ENCODE peak calls at places on chromosomes 11 and 22, in five cellular contexts. P, Q, Y, S and X are unnamed samples.

GRCh38 chr11:64359712-64360402 is 895 bp downstream of the RPS6KA4 start:
- ATAC-seq in S (no peak), Y (peak; percentile 2), Q (no peak), P (no peak), X (no peak)

GRCh38 chr11:93747122-93747521 is 5.7 kb downstream of the C11orf54 start:
- ATAC-seq in Y (no peak), S (peak; percentile 55), P (no peak), Q (no peak), X (no peak)

GRCh38 chr22:38415046-38415445 is 40.0 kb downstream of the KCNJ4 start:
- ATAC-seq in Y (no peak), S (no peak), Q (no peak), P (no peak), X (no peak)

GRCh38 chr11:11584446-11584810 is 37.4 kb downstream of the GALNT18 start:
- ATAC-seq in Q (peak; percentile 64), P (peak; percentile 96), S (no peak), Y (no peak), X (no peak)

GRCh38 chr11:92531051-92531747 is 306.6 kb downstream of the FAT3 start:
- ATAC-seq in S (no peak), Y (no peak), P (no peak), Q (no peak), X (no peak)

GRCh38 chr11:94183251-94183885 is 54.7 kb downstream of the PANX1 start:
- ATAC-seq in S (peak; percentile 13), P (peak; percentile 35), Q (no peak), Y (no peak), X (no peak)

GRCh38 chr22:34055525-34056200 is 135.4 kb upstream of the LARGE1 start:
- ATAC-seq in S (peak; percentile 70), Y (no peak), Q (no peak), P (no peak), X (no peak)

GRCh38 chr11:11407065-11407737 is 54.2 kb upstream of the CSNK2A3 start:
- ATAC-seq in P (no peak), Y (peak; percentile 86), Q (peak; percentile 54), S (peak; percentile 60), X (peak; percentile 49)

GRCh38 chr11:106262852-106263251 is 185.4 kb downstream of the AASDHPPT start:
- ATAC-seq in P (no peak), Q (no peak), S (no peak), Y (no peak), X (no peak)

GRCh38 chr11:87081358-87081757 is 43.6 kb downstream of the TMEM135 start:
- ATAC-seq in Y (no peak), Q (no peak), P (no peak), S (no peak), X (no peak)

GRCh38 chr22:24138649-24139420 is 42.5 kb upstream of the SUSD2 start:
- ATAC-seq in Q (no peak), Y (no peak), P (no peak), S (no peak), X (no peak)

GRCh38 chr22:33539902-33540751 is 380.1 kb downstream of the LARGE1 start:
- ATAC-seq in S (peak; percentile 74), P (no peak), Q (peak; percentile 50), Y (peak; percentile 77), X (peak; percentile 68)

GRCh38 chr11:8232414-8232813 is 31.3 kb downstream of the LMO1 start:
- ATAC-seq in Q (no peak), Y (no peak), S (no peak), P (no peak), X (no peak)

GRCh38 chr11:80155412-80156017 is 714.7 kb upstream of the TENM4 start:
- ATAC-seq in Y (no peak), P (peak; percentile 60), Q (no peak), S (peak; percentile 39), X (no peak)

GRCh38 chr11:20155683-20156279 is 4.5 kb downstream of the DBX1 start:
- ATAC-seq in Y (no peak), S (no peak), P (no peak), Q (no peak), X (no peak)

GRCh38 chr22:48331266-48331665 is 1496.4 kb downstream of the BRD1 start:
- ATAC-seq in Y (no peak), Q (no peak), S (no peak), P (no peak), X (no peak)

GRCh38 chr11:57648791-57649735 is 649 bp downstream of the YPEL4 start:
- ATAC-seq in S (no peak), P (no peak), Q (no peak), Y (no peak), X (no peak)

GRCh38 chr11:97982512-97982911 is 1038.2 kb upstream of the CNTN5 start:
- ATAC-seq in Y (no peak), P (no peak), S (no peak), Q (no peak), X (no peak)

GRCh38 chr22:27245056-27245455 is 556.5 kb downstream of the MN1 start:
- ATAC-seq in Q (no peak), P (no peak), S (no peak), Y (no peak), X (no peak)

GRCh38 chr11:109123811-109124787 is 297.9 kb upstream of the C11orf87 start:
- ATAC-seq in Y (peak; percentile 94), Q (no peak), S (no peak), P (no peak), X (peak; percentile 41)

GRCh38 chr11:100686476-100686875 is 612 bp upstream of the ARHGAP42 start:
- ATAC-seq in Q (no peak), S (no peak), Y (no peak), P (no peak), X (no peak)
- H3K4me3 ChIP-seq in Q (no peak overlapping the region), S (peak overlapping the region; percentile 61), Y (peak overlapping the region; percentile 77), P (peak overlapping the region; percentile 77), X (peak overlapping the region; percentile 55)

DNA sequence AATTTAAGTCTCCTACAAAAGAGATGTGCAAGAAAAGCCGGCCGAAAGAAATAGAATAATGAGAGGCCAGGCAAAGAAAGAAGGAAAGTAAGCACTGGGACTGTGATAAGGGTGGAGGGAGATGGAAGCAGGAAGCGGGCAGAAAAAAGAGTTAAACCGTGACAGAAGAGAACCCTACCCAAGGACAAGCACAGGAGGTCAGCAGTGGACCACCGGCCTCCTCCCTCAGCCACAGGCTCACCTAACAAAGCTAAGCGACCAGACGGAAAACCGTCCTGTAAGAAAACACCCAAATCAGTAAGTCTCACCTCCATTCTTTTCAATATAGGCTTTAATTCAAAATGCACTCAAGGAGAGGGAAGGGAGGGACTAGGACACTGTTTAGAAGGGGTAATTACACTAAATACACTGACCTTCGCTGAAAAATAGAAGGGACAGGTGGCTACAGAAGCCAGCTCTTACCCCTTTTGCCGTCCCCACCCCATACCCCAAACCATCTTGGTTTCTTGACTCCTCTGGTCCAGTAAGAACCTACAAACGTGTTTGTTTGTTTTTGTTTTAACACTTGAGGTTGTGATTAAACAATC is 1.9 kb downstream of the FAM181B start:
- ATAC-seq in S (no peak), Y (no peak), P (no peak), Q (no peak), X (no peak)
- H3K27me3 ChIP-seq in S (peaks cover 24% of the 10 kb centered on the region), Y (peaks cover 52% of the 10 kb centered on the region), P (peaks cover 36% of the 10 kb centered on the region), Q (peaks cover 6% of the 10 kb centered on the region), X (peaks cover 62% of the 10 kb centered on the region)

GRCh38 chr11:130452941-130453340 is 4.5 kb downstream of the ADAMTS15 start:
- ATAC-seq in Y (no peak), P (no peak), Q (no peak), S (no peak), X (no peak)

GRCh38 chr11:130454495-130455262 is 6.2 kb downstream of the ADAMTS15 start:
- ATAC-seq in Y (no peak), P (no peak), S (no peak), Q (no peak), X (no peak)

GRCh38 chr11:130451261-130452019 is 3.0 kb downstream of the ADAMTS15 start:
- ATAC-seq in P (peak; percentile 15), Q (no peak), Y (peak; percentile 50), S (no peak), X (peak; percentile 1)

GRCh38 chr11:130449996-130450419 is 1.6 kb downstream of the ADAMTS15 start:
- ATAC-seq in P (peak; percentile 18), S (peak; percentile 17), Q (peak; percentile 70), Y (peak; percentile 86), X (peak; percentile 80)

DNA sequence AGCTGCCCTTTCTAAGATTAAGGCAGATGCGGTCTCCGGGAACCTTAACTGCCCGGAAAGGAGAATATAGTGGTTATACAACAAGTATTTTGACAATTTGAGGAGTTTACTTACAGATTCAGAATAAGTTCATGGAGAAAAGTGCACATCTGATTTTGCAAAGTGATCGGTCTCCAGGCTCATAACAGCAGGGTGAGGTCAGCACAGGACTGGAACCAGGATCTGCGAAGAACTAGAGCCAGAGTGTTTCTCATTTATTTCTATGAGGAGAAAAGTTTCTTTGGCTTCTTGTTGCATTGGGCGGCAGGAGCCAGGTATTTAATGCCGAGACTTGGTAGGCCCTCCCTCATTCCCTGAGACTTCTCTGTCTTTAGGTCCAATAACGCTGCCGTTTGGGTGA is 3.7 kb downstream of the ADAMTS15 start:
- ATAC-seq in P (no peak), S (no peak), Y (no peak), Q (no peak), X (no peak)
- H3K4me3 ChIP-seq in P (peak overlapping the region; percentile 89), S (no peak overlapping the region), Y (peak overlapping the region; percentile 74), Q (no peak overlapping the region), X (peak overlapping the region; percentile 63)

DNA sequence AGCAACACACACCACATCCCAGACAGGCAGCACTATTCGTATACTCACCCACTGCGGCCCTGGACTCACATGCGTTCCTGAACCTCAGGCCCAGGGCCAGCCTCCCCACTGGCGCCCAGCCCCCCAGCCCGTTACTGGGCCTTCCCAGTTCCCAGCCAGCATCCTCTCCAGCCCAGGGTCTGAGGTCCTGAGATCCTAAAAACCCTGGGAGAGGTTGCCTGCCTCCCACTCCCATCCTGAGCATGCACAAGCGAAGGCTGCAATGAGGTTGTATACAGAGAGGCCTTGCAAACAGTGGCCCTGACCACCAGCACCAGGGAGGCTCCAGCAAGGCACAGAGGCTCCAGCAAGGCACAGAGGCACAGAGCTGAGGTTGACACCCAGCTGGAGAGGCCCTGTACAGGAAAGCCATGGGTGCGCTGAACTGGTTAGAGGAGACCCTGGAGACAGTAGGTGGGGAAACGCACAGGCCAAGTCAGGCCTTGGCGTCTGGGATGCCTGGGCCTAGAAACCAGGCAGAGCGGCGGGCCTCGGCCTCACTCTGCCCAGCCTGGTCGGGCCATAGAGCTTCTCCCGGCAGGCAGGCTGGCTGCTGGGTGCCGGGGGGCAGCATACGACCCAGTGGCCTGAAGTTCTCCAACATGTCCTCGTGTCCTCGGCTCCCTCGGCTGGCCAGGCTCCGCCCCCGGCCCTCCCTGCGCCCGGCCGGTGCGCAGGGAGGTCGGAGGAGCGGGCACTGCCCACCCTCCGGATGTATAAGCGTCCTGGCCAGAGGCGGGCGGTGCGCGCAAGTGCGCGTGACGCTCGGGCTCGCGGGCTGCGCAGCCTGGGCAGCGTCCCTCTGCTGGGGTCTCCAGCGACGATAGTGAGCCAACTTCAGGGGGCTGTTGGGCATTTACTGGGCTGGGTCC is 2.3 kb upstream of the TBX1 start:
- ATAC-seq in Y (no peak), Q (no peak), P (peak; percentile 57), S (no peak), X (no peak)
- H3K27me3 ChIP-seq in Y (peaks cover 94% of the 10 kb centered on the region), Q (peaks cover 3% of the 10 kb centered on the region), P (no peaks in the 10 kb centered on the region), S (peaks cover 12% of the 10 kb centered on the region), X (peaks cover 95% of the 10 kb centered on the region)

GRCh38 chr11:3162410-3163240 is 2.5 kb downstream of the OSBPL5 start:
- ATAC-seq in S (no peak), Q (no peak), P (no peak), Y (no peak), X (no peak)

GRCh38 chr11:3164540-3165151 is 464 bp downstream of the OSBPL5 start:
- ATAC-seq in P (peak; percentile 15), Y (no peak), Q (no peak), S (peak; percentile 12), X (peak; percentile 8)

GRCh38 chr11:3164138-3164539 is 971 bp downstream of the OSBPL5 start:
- ATAC-seq in P (no peak), S (no peak), Q (no peak), Y (no peak), X (no peak)

GRCh38 chr11:3161720-3162409 is 3.2 kb downstream of the OSBPL5 start:
- ATAC-seq in Q (no peak), S (no peak), P (no peak), Y (no peak), X (no peak)

GRCh38 chr11:3163241-3163981 is 1.7 kb downstream of the OSBPL5 start:
- ATAC-seq in S (no peak), Q (no peak), Y (no peak), P (no peak), X (no peak)
- H3K4me3 ChIP-seq in S (no peak overlapping the region), Q (peak overlapping the region; percentile 78), Y (peak overlapping the region; percentile 78), P (peak overlapping the region; percentile 70), X (peak overlapping the region; percentile 93)